ENCODE peak calls at places on chromosome 14, in ten cellular contexts. C is A549, Z is ovary, N is tibial nerve, P is H1, J is suprapubic skin, D is stomach, O is upper lobe of left lung, K is transverse colon, W is GM12878. M is an unnamed sample.

GRCh38 chr14:61533513-61534255 is 161.6 kb upstream of the HIF1A start:
- DNase-seq in C (no peak), Z (no peak), N (no peak), P (no peak), J (no peak), D (no peak), O (no peak), K (peak), W (no peak), M (no peak)

GRCh38 chr14:38137005-38137404 is 70.7 kb upstream of the SSTR1 start:
- DNase-seq in C (no peak), Z (no peak), N (no peak), P (no peak), J (no peak), D (no peak), O (no peak), K (no peak), W (no peak), M (no peak)

GRCh38 chr14:60326274-60326673 is 77.3 kb downstream of the PPM1A start:
- DNase-seq in C (no peak), Z (no peak), N (no peak), P (no peak), J (no peak), D (no peak), O (no peak), K (no peak), W (no peak), M (no peak)

GRCh38 chr14:63508033-63508432 is 35.1 kb downstream of the PPP2R5E start:
- DNase-seq in C (no peak), Z (no peak), N (no peak), P (no peak), J (no peak), D (no peak), O (no peak), K (no peak), W (no peak), M (no peak)

GRCh38 chr14:50677527-50678063 is 9.5 kb upstream of the SAV1 start:
- DNase-seq in C (peak), Z (no peak), N (no peak), P (no peak), J (no peak), D (no peak), O (no peak), K (no peak), W (peak), M (no peak)

GRCh38 chr14:102774391-102775153 is 2.7 kb upstream of the TRAF3 start:
- DNase-seq in C (peak), Z (peak), N (peak), P (peak), J (no peak), D (peak), O (no peak), K (peak), W (peak), M (no peak)

GRCh38 chr14:50666772-50667490 is 1.2 kb downstream of the SAV1 start:
- DNase-seq in C (peak), Z (peak), N (peak), P (no peak), J (no peak), D (peak), O (no peak), K (peak), W (no peak), M (peak)

GRCh38 chr14:104870368-104871144 is 5.5 kb downstream of the CEP170B start:
- DNase-seq in C (no peak), Z (peak), N (no peak), P (peak), J (no peak), D (peak), O (peak), K (peak), W (no peak), M (peak)

GRCh38 chr14:104149617-104150141 is 11.3 kb downstream of the KIF26A start:
- DNase-seq in C (peak), Z (no peak), N (no peak), P (peak), J (no peak), D (no peak), O (peak), K (no peak), W (no peak), M (peak)

GRCh38 chr14:102338724-102339123 is 19.2 kb downstream of the ZNF839 start:
- DNase-seq in C (no peak), Z (no peak), N (no peak), P (no peak), J (no peak), D (no peak), O (no peak), K (no peak), W (no peak), M (no peak)

GRCh38 chr14:68295316-68295816 is 475.8 kb downstream of the RAD51B start:
- DNase-seq in C (no peak), Z (peak), N (no peak), P (no peak), J (no peak), D (no peak), O (no peak), K (peak), W (no peak), M (no peak)
- TF ChIP-seq EP300 in C (no peak), Z (no peak), N (no peak), P (no peak), J (no peak), D (no peak), O (no peak), K (no peak), W (no peak), M (no peak)

DNA sequence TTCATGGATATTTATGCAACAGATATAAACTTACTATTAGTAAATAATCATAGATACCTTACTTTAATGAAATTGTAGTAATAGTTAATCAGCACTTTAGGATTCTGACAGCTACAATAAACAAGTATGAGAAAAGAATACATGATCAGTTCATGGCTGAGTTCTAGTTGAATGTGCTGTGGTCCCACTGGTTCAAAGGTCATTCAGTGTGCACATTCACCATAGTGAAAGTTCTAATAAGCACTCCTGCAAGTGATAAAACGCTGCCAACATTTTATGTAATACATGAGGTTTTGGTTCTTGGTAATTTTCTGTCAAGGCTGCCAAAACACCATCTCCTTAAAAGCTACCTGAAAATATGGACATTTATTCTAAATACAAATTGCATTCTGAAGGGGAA is 92.6 kb downstream of the NUMB start:
- DNase-seq in C (no peak), Z (no peak), N (no peak), P (no peak), J (no peak), D (no peak), O (no peak), K (no peak), W (no peak), M (no peak)
- TF ChIP-seq EP300 in C (no peak), Z (no peak), N (no peak), P (no peak), J (no peak), D (no peak), O (no peak), K (no peak), W (no peak), M (no peak)

GRCh38 chr14:19974844-19975243 is 547 bp upstream of the OR4K15 start:
- DNase-seq in C (no peak), Z (no peak), N (no peak), P (no peak), J (no peak), D (no peak), O (no peak), K (no peak), W (no peak), M (no peak)
- TF ChIP-seq EP300 in C (no peak), Z (no peak), N (no peak), P (no peak), J (no peak), D (no peak), O (no peak), K (no peak), W (no peak), M (no peak)

GRCh38 chr14:94307410-94307992 is 14.4 kb upstream of the SERPINA10 start:
- DNase-seq in C (peak), Z (no peak), N (no peak), P (peak), J (no peak), D (no peak), O (no peak), K (no peak), W (no peak), M (no peak)
- TF ChIP-seq EP300 in C (no peak), Z (no peak), N (no peak), P (no peak), J (no peak), D (no peak), O (no peak), K (no peak), W (no peak), M (no peak)

GRCh38 chr14:69626132-69626500 is 14.7 kb downstream of the SUSD6 start:
- DNase-seq in C (no peak), Z (no peak), N (no peak), P (no peak), J (no peak), D (no peak), O (no peak), K (no peak), W (no peak), M (no peak)
- TF ChIP-seq EP300 in C (no peak), Z (no peak), N (no peak), P (no peak), J (no peak), D (no peak), O (no peak), K (no peak), W (no peak), M (no peak)

GRCh38 chr14:65185859-65186258 is 83.5 kb upstream of the MAX start:
- DNase-seq in C (no peak), Z (no peak), N (no peak), P (no peak), J (no peak), D (no peak), O (no peak), K (no peak), W (no peak), M (no peak)
- TF ChIP-seq EP300 in C (no peak), Z (no peak), N (no peak), P (no peak), J (no peak), D (no peak), O (no peak), K (no peak), W (no peak), M (no peak)

GRCh38 chr14:94426526-94426925 is 26.1 kb downstream of the SERPINA11 start:
- DNase-seq in C (no peak), Z (no peak), N (no peak), P (no peak), J (no peak), D (no peak), O (no peak), K (no peak), W (no peak), M (no peak)

GRCh38 chr14:94427016-94427613 is 25.5 kb downstream of the SERPINA11 start:
- DNase-seq in C (no peak), Z (no peak), N (no peak), P (no peak), J (no peak), D (no peak), O (no peak), K (no peak), W (no peak), M (no peak)

GRCh38 chr14:94424371-94424770 is 28.2 kb downstream of the SERPINA11 start:
- DNase-seq in C (no peak), Z (no peak), N (no peak), P (no peak), J (no peak), D (no peak), O (no peak), K (no peak), W (no peak), M (no peak)

GRCh38 chr14:94421316-94421715 is 31.3 kb downstream of the SERPINA11 start:
- DNase-seq in C (no peak), Z (no peak), N (no peak), P (no peak), J (no peak), D (no peak), O (no peak), K (no peak), W (no peak), M (no peak)

GRCh38 chr14:94423465-94424056 is 29.0 kb downstream of the SERPINA11 start:
- DNase-seq in C (peak), Z (peak), N (peak), P (peak), J (peak), D (peak), O (no peak), K (peak), W (peak), M (peak)
- TF ChIP-seq EP300 in C (no peak), Z (no peak), N (no peak), P (no peak), J (no peak), D (no peak), O (no peak), K (no peak), W (no peak), M (no peak)

GRCh38 chr14:72892879-72893635 is 844 bp downstream of the DPF3 start:
- DNase-seq in C (no peak), Z (peak), N (no peak), P (peak), J (no peak), D (no peak), O (peak), K (peak), W (no peak), M (no peak)

GRCh38 chr14:72894323-72894622 is 372 bp upstream of the DPF3 start:
- DNase-seq in C (no peak), Z (no peak), N (no peak), P (no peak), J (no peak), D (no peak), O (no peak), K (no peak), W (no peak), M (no peak)

GRCh38 chr14:72891666-72892102 is 2.2 kb downstream of the DPF3 start:
- DNase-seq in C (no peak), Z (peak), N (no peak), P (no peak), J (no peak), D (no peak), O (peak), K (no peak), W (no peak), M (no peak)

GRCh38 chr14:72893636-72894322 is at the start of gene DPF3:
- DNase-seq in C (peak), Z (peak), N (peak), P (peak), J (peak), D (peak), O (peak), K (peak), W (peak), M (peak)

DNA sequence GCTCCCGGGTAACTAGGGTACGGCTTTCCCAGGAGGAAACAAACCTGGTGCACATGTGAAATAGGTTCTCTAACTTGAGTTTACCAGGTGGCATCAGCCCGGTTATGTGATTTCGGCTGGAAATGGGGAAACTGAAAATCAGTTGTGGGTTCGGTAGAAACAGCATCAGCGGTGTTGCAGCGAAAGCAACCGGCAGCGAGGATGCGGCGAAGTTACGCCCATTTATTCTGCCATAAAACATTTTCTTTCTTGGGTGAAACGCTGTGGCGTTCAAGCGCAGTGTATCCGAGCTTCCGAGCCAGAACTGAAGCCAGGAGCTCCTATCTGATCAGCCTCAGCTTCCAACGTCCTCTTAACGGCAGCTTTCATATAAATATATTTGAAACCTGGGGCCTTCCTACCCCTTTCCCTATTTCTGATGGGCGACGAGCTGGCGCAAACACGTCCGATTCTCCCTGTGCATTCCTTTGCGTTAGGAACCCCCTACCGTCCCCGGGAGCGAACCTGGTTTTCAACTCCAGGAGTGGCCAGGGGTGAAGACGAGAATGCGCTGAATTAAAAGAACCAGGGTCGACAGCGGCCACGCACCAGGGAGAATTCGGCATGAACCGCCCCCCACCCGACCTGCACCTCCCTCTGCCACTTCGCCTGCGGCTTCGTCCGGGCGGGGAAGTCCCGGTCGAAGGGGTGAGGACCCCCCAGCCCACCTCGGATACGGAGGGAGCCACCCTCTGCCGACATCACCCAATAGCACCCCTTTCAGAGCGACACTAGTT is 1.6 kb downstream of the DPF3 start:
- DNase-seq in C (no peak), Z (peak), N (no peak), P (no peak), J (no peak), D (no peak), O (peak), K (peak), W (no peak), M (no peak)
- TF ChIP-seq EP300 in C (no peak), Z (no peak), N (no peak), P (no peak), J (no peak), D (no peak), O (no peak), K (no peak), W (no peak), M (no peak)

GRCh38 chr14:65411656-65412188 is 808 bp upstream of the FUT8 start:
- DNase-seq in C (peak), Z (peak), N (peak), P (peak), J (peak), D (peak), O (peak), K (peak), W (no peak), M (peak)
- TF ChIP-seq EP300 in C (no peak), Z (no peak), N (no peak), P (no peak), J (no peak), D (no peak), O (no peak), K (no peak), W (no peak), M (no peak)

M was measured in sigmoid colon.